ENCODE peak calls at places on chromosomes 7 and 10, in seven cellular contexts. R is NCI-H1417; A is DMS153; D is mucosa of gallbladder; N is stimulated activated CD4-positive, alpha-beta T cell treated with anti-CD3 and anti-CD28 coated beads, Interleukin-2, amount 100 ng/mL, for 48 hours; P is esophagus squamous epithelium; O is HT1080. F is an unnamed sample.
A peak's percentile ranks its signal among the peaks of the same experiment; 100 is the strongest.

GRCh38 chr7:93016681-93017349 is 101.0 kb downstream of the SAMD9 start:
- DNase-seq in R (no peak), A (no peak), D (no peak), N (no peak), P (no peak), O (no peak), F (no peak)

GRCh38 chr10:84238909-84239308 is 2.4 kb downstream of the LRIT1 start:
- DNase-seq in R (no peak), A (no peak), D (no peak), N (no peak), P (no peak), O (no peak), F (no peak)

GRCh38 chr10:132497083-132497680 is 40.4 kb upstream of the INPP5A start:
- DNase-seq in R (no peak), A (no peak), D (no peak), N (no peak), P (no peak), O (no peak), F (no peak)

GRCh38 chr10:11176746-11177145 is 159.1 kb downstream of the CELF2 start:
- DNase-seq in R (no peak), A (no peak), D (no peak), N (no peak), P (no peak), O (no peak), F (no peak)

GRCh38 chr10:125130886-125131285 is 29.5 kb downstream of the CTBP2 start:
- DNase-seq in R (no peak), A (no peak), D (no peak), N (no peak), P (no peak), O (no peak), F (no peak)

GRCh38 chr7:36620166-36620708 is 104.1 kb downstream of the AOAH start:
- DNase-seq in R (no peak), A (no peak), D (no peak), N (no peak), P (no peak), O (no peak), F (no peak)

GRCh38 chr10:10776363-10776762 is 241.3 kb upstream of the CELF2 start:
- DNase-seq in R (no peak), A (no peak), D (no peak), N (no peak), P (no peak), O (no peak), F (no peak)

GRCh38 chr10:34403512-34403911 is 411.6 kb downstream of the PARD3 start:
- DNase-seq in R (no peak), A (no peak), D (no peak), N (no peak), P (no peak), O (peak; percentile 23), F (no peak)

GRCh38 chr10:62047240-62047897 is 145.9 kb downstream of the ARID5B start:
- DNase-seq in R (no peak), A (no peak), D (no peak), N (no peak), P (no peak), O (no peak), F (no peak)

GRCh38 chr7:92177362-92177761 is 1.6 kb downstream of the LRRD1 start:
- DNase-seq in R (no peak), A (no peak), D (no peak), N (no peak), P (no peak), O (peak; percentile 63), F (no peak)

GRCh38 chr10:24952146-24952700 is at the start of gene PRTFDC1:
- DNase-seq in R (peak; percentile 23), A (no peak), D (peak; percentile 19), N (peak; percentile 14), P (no peak), O (no peak), F (peak; percentile 49)

GRCh38 chr10:22761569-22762220 is 47.3 kb upstream of the PIP4K2A start:
- DNase-seq in R (no peak), A (no peak), D (no peak), N (no peak), P (no peak), O (no peak), F (no peak)

GRCh38 chr10:131440405-131441360 is 129.2 kb upstream of the TCERG1L start:
- DNase-seq in R (no peak), A (no peak), D (no peak), N (no peak), P (no peak), O (no peak), F (no peak)

GRCh38 chr10:73646598-73647041 is 5.3 kb upstream of the MYOZ1 start:
- DNase-seq in R (no peak), A (no peak), D (no peak), N (no peak), P (no peak), O (no peak), F (no peak)

GRCh38 chr7:80809545-80809944 is 109.3 kb downstream of the SEMA3C start:
- DNase-seq in R (no peak), A (no peak), D (no peak), N (no peak), P (no peak), O (no peak), F (no peak)

GRCh38 chr7:95045236-95045923 is 138.0 kb downstream of the PPP1R9A start:
- DNase-seq in R (no peak), A (no peak), D (no peak), N (no peak), P (no peak), O (peak; percentile 48), F (no peak)

GRCh38 chr7:101534015-101534803 is 94.9 kb downstream of the MYL10 start:
- DNase-seq in R (no peak), A (no peak), D (no peak), N (no peak), P (no peak), O (no peak), F (no peak)

GRCh38 chr10:79425074-79425532 is 20.3 kb downstream of the ZCCHC24 start:
- DNase-seq in R (no peak), A (no peak), D (no peak), N (no peak), P (no peak), O (no peak), F (no peak)

GRCh38 chr7:29113384-29114102 is 32.8 kb downstream of the CPVL start:
- DNase-seq in R (peak; percentile 28), A (peak; percentile 65), D (no peak), N (no peak), P (no peak), O (peak; percentile 86), F (no peak)

GRCh38 chr7:32428546-32428945 is 61.6 kb downstream of the LSM5 start:
- DNase-seq in R (no peak), A (peak; percentile 70), D (no peak), N (no peak), P (no peak), O (no peak), F (no peak)

GRCh38 chr7:114364151-114364550 is 50.5 kb upstream of the FOXP2 start:
- DNase-seq in R (no peak), A (no peak), D (no peak), N (no peak), P (no peak), O (no peak), F (no peak)

GRCh38 chr10:52394246-52394645 is 80.2 kb downstream of the DKK1 start:
- DNase-seq in R (no peak), A (no peak), D (no peak), N (no peak), P (no peak), O (no peak), F (no peak)

GRCh38 chr10:24851595-24851994 is 100.8 kb downstream of the PRTFDC1 start:
- DNase-seq in R (peak; percentile 70), A (peak; percentile 42), D (peak; percentile 17), N (no peak), P (no peak), O (no peak), F (peak; percentile 81)

GRCh38 chr10:21599582-21599981 is 65.5 kb downstream of the MLLT10 start:
- DNase-seq in R (no peak), A (no peak), D (no peak), N (no peak), P (no peak), O (no peak), F (no peak)

GRCh38 chr7:103094102-103094501 is 19.2 kb downstream of the ARMC10 start:
- DNase-seq in R (no peak), A (no peak), D (no peak), N (no peak), P (no peak), O (no peak), F (no peak)

GRCh38 chr7:88141025-88141424 is 78.8 kb downstream of the SRI start:
- DNase-seq in R (no peak), A (no peak), D (no peak), N (no peak), P (no peak), O (peak; percentile 37), F (no peak)

GRCh38 chr10:71218046-71218832 is 5.9 kb downstream of the UNC5B start:
- DNase-seq in R (peak; percentile 28), A (peak; percentile 87), D (no peak), N (no peak), P (no peak), O (peak; percentile 70), F (peak; percentile 35)

GRCh38 chr10:49174926-49175500 is 13.2 kb downstream of the TMEM273 start:
- DNase-seq in R (no peak), A (no peak), D (peak; percentile 82), N (no peak), P (no peak), O (no peak), F (no peak)

GRCh38 chr7:55593515-55594318 is 21.4 kb upstream of the VOPP1 start:
- DNase-seq in R (peak; percentile 74), A (no peak), D (peak; percentile 51), N (peak; percentile 79), P (no peak), O (peak; percentile 63), F (peak; percentile 76)